ENCODE peak calls at places on chromosomes 13 and 19, in seven cellular contexts. One of them, this sample, is unnamed.

GRCh38 chr19:13165091-13165997 is 15.1 kb downstream of the IER2 start:
- DNase-seq in ovary: no peak
- DNase-seq in tibial nerve: no peak
- DNase-seq in A549: peak; percentile 24
- DNase-seq in heart left ventricle: no peak
- DNase-seq in esophagus squamous epithelium: no peak
- DNase-seq in Peyer's patch: no peak
- DNase-seq in this sample: no peak

GRCh38 chr13:112825875-112826274 is 136.0 kb downstream of the ATP11A start:
- DNase-seq in Peyer's patch: no peak
- DNase-seq in A549: no peak
- DNase-seq in ovary: no peak
- DNase-seq in heart left ventricle: no peak
- DNase-seq in tibial nerve: no peak
- DNase-seq in esophagus squamous epithelium: no peak
- DNase-seq in this sample: no peak

GRCh38 chr13:39132286-39132685 is 94.0 kb downstream of the NHLRC3 start:
- DNase-seq in Peyer's patch: no peak
- DNase-seq in tibial nerve: no peak
- DNase-seq in esophagus squamous epithelium: no peak
- DNase-seq in A549: no peak
- DNase-seq in heart left ventricle: no peak
- DNase-seq in ovary: no peak
- DNase-seq in this sample: no peak

GRCh38 chr19:47371269-47371668 is 22.2 kb downstream of the DHX34 start:
- DNase-seq in A549: no peak
- DNase-seq in ovary: no peak
- DNase-seq in Peyer's patch: no peak
- DNase-seq in tibial nerve: no peak
- DNase-seq in esophagus squamous epithelium: no peak
- DNase-seq in heart left ventricle: no peak
- DNase-seq in this sample: no peak

GRCh38 chr13:79874396-79875360 is 393.7 kb downstream of the NDFIP2 start:
- DNase-seq in esophagus squamous epithelium: no peak
- DNase-seq in Peyer's patch: no peak
- DNase-seq in A549: no peak
- DNase-seq in ovary: no peak
- DNase-seq in tibial nerve: no peak
- DNase-seq in heart left ventricle: no peak
- DNase-seq in this sample: no peak

GRCh38 chr19:4878491-4878968 is 11.1 kb upstream of the PLIN3 start:
- DNase-seq in A549: no peak
- DNase-seq in heart left ventricle: peak; percentile 65
- DNase-seq in Peyer's patch: no peak
- DNase-seq in esophagus squamous epithelium: no peak
- DNase-seq in tibial nerve: no peak
- DNase-seq in ovary: no peak
- DNase-seq in this sample: no peak

GRCh38 chr19:3814648-3815047 is 28.5 kb upstream of the MATK start:
- DNase-seq in ovary: no peak
- DNase-seq in heart left ventricle: no peak
- DNase-seq in tibial nerve: no peak
- DNase-seq in Peyer's patch: no peak
- DNase-seq in esophagus squamous epithelium: no peak
- DNase-seq in A549: no peak
- DNase-seq in this sample: no peak

GRCh38 chr19:33883869-33884519 is 87.3 kb downstream of the KCTD15 start:
- DNase-seq in tibial nerve: no peak
- DNase-seq in heart left ventricle: no peak
- DNase-seq in A549: no peak
- DNase-seq in Peyer's patch: no peak
- DNase-seq in esophagus squamous epithelium: no peak
- DNase-seq in ovary: peak; percentile 38
- DNase-seq in this sample: peak; percentile 50

GRCh38 chr13:110331362-110331761 is 24.3 kb downstream of the COL4A2 start:
- DNase-seq in Peyer's patch: no peak
- DNase-seq in ovary: peak; percentile 70
- DNase-seq in heart left ventricle: no peak
- DNase-seq in esophagus squamous epithelium: no peak
- DNase-seq in tibial nerve: no peak
- DNase-seq in A549: no peak
- DNase-seq in this sample: no peak

GRCh38 chr19:17999685-18000479 is 8.1 kb upstream of the ARRDC2 start:
- DNase-seq in ovary: no peak
- DNase-seq in esophagus squamous epithelium: no peak
- DNase-seq in A549: no peak
- DNase-seq in Peyer's patch: no peak
- DNase-seq in heart left ventricle: no peak
- DNase-seq in tibial nerve: no peak
- DNase-seq in this sample: no peak

GRCh38 chr19:18001837-18002345 is 6.1 kb upstream of the ARRDC2 start:
- DNase-seq in Peyer's patch: no peak
- DNase-seq in tibial nerve: no peak
- DNase-seq in ovary: no peak
- DNase-seq in esophagus squamous epithelium: no peak
- DNase-seq in heart left ventricle: no peak
- DNase-seq in A549: no peak
- DNase-seq in this sample: no peak

GRCh38 chr19:18002347-18002850 is 5.6 kb upstream of the ARRDC2 start:
- DNase-seq in heart left ventricle: no peak
- DNase-seq in ovary: no peak
- DNase-seq in esophagus squamous epithelium: no peak
- DNase-seq in tibial nerve: no peak
- DNase-seq in Peyer's patch: no peak
- DNase-seq in A549: no peak
- DNase-seq in this sample: peak; percentile 59

GRCh38 chr19:18000480-18000980 is 7.4 kb upstream of the ARRDC2 start:
- DNase-seq in A549: no peak
- DNase-seq in ovary: no peak
- DNase-seq in heart left ventricle: no peak
- DNase-seq in tibial nerve: no peak
- DNase-seq in Peyer's patch: no peak
- DNase-seq in esophagus squamous epithelium: no peak
- DNase-seq in this sample: no peak

DNA sequence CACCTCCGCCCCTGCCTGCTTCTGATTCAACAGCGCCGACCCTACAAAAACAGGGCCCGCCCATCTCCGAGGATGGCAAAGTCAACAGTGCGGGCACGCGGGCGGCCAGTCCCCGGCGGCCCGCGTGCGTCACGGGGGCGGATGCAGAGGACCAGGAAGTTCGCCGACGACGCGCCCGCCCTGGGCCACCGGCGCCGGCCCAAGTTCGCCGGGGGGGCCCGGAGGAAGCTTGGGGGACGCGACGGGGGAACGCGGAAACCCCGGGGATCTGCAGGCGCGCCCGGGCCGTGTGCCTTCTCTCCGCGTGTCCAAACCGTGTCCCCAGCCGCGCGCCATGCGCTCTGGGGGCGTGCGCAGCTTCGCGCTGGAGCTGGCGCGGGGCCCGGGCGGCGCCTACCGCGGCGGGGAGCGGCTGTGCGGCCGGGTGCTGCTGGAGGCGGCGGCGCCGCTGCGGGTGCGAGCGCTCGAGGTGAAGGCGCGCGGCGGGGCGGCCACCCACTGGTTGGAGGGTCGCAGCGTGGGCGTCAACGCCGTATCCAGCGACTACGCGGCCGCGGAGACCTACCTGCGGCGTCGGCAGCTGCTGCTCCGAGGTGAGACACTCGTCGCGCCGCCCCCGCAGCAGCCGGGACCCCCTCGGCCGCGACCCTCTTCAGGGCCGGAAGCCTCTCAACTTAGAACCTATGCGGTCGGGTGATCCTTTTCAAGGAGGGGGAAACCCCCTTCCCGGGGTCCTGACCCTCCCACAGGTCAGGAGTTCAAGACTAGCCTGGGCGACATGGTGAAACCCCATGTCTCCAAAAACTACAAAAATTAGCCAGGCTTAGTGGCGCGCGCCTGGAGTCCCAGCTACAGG is 6.8 kb upstream of the ARRDC2 start:
- DNase-seq in ovary: peak; percentile 84
- DNase-seq in Peyer's patch: peak; percentile 93
- DNase-seq in tibial nerve: peak; percentile 85
- DNase-seq in A549: peak; percentile 94
- DNase-seq in esophagus squamous epithelium: peak; percentile 61
- DNase-seq in heart left ventricle: peak; percentile 94
- DNase-seq in this sample: peak; percentile 90
- TF ChIP-seq POLR2A in ovary: peak; percentile 31
- TF ChIP-seq POLR2A in Peyer's patch: peak; percentile 74
- TF ChIP-seq POLR2A in tibial nerve: peak; percentile 84
- TF ChIP-seq POLR2A in A549: peak; percentile 51
- TF ChIP-seq POLR2A in esophagus squamous epithelium: peak; percentile 87
- TF ChIP-seq POLR2A in heart left ventricle: peak; percentile 83
- TF ChIP-seq POLR2A in this sample: peak; percentile 82

DNA sequence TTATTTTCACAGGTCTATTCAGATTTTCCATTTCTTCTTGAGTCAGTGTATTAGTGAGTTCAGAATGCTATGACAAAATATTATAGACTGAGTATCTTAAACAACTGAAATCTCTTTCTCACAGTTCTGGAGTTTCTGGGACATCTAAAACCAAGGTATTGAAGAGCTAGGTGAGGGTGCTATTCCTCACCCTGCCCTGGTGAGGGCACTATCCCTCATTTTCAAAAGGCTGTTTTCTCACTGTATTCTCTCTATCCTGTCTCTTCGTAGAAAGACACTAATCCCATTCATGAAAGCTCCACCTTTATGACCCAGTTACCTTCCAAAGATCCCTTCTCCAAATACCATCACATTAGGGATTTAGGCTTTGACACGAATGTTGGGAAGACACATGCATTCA is 1617.1 kb downstream of the PCDH9 start:
- DNase-seq in esophagus squamous epithelium: no peak
- DNase-seq in heart left ventricle: no peak
- DNase-seq in tibial nerve: no peak
- DNase-seq in Peyer's patch: no peak
- DNase-seq in ovary: no peak
- DNase-seq in A549: peak; percentile 2
- DNase-seq in this sample: no peak
- TF ChIP-seq CTCF in esophagus squamous epithelium: no peak
- TF ChIP-seq CTCF in heart left ventricle: no peak
- TF ChIP-seq CTCF in tibial nerve: no peak
- TF ChIP-seq CTCF in Peyer's patch: no peak
- TF ChIP-seq CTCF in ovary: no peak
- TF ChIP-seq CTCF in A549: no peak
- TF ChIP-seq CTCF in this sample: peak; percentile 22

DNA sequence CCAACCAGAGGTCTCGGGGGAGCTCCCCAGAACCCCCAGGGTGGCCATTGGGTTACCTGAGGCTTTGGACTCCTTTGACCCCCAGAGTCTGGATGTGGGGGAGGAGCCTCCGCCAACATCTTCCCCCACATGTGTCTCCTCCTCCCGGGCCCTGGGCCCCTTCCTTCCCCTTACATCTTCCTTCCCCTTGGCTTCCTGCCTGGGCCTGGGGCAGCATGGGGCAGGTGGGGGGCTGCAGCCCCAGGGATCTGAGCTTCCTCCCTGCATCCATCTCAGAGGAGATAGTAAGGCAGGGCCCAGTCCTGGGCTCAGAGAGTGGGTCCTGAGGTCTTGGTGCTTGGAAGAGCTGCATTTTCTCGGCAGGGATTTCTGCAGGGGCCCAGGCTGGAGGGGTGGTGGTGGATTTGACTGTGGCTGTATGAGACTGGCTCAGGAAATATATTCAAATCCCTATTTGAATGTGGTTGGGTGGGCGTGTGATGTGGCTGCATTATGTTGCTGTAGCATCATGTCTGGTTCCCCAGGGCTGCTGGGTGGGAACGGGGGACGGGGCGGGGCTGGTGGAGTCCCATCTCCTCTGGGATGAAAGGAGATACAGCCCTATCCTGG is 919 bp downstream of the VAV1 start:
- DNase-seq in esophagus squamous epithelium: no peak
- DNase-seq in heart left ventricle: peak; percentile 74
- DNase-seq in A549: no peak
- DNase-seq in tibial nerve: no peak
- DNase-seq in Peyer's patch: no peak
- DNase-seq in ovary: no peak
- DNase-seq in this sample: peak; percentile 70
- H3K27ac ChIP-seq in esophagus squamous epithelium: peak overlapping the region; percentile 34
- H3K27ac ChIP-seq in heart left ventricle: no peak overlapping the region
- H3K27ac ChIP-seq in A549: peak overlapping the region; percentile 18
- H3K27ac ChIP-seq in tibial nerve: peak overlapping the region; percentile 20
- H3K27ac ChIP-seq in Peyer's patch: peak overlapping the region; percentile 66
- H3K27ac ChIP-seq in ovary: no peak overlapping the region
- H3K27ac ChIP-seq in this sample: no peak overlapping the region

DNA sequence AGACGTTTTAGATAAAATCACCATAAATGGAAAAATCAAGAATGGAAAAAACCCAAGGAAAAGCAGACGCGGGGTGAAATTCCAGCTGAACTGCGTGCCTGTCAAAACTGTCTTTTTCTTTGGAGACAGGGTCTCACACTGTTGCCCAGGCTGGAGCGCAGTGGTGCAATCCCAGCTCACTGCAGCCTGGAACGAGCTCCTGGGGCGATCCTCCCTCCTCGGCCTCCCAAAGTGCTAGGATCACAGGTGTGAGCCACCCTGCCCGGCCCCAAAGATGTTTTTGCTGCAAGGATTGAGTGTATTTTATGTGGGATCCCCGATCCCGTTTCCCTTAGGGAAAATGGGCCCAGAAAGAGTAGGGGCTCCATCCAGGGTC is 875 bp upstream of the PEAK3 start:
- DNase-seq in ovary: no peak
- DNase-seq in A549: no peak
- DNase-seq in Peyer's patch: no peak
- DNase-seq in tibial nerve: no peak
- DNase-seq in heart left ventricle: no peak
- DNase-seq in esophagus squamous epithelium: no peak
- DNase-seq in this sample: no peak
- TF ChIP-seq POLR2A in ovary: no peak
- TF ChIP-seq POLR2A in A549: no peak
- TF ChIP-seq POLR2A in Peyer's patch: no peak
- TF ChIP-seq POLR2A in tibial nerve: no peak
- TF ChIP-seq POLR2A in heart left ventricle: no peak
- TF ChIP-seq POLR2A in esophagus squamous epithelium: no peak
- TF ChIP-seq POLR2A in this sample: no peak

This sample was measured in right lobe of liver.